ENCODE peak calls at places on chromosomes 3 and 15, in nine cellular contexts. O is psoas muscle, D is fibroblast of pulmonary artery, R is BJ, F is choroid plexus epithelial cell, K is pancreas, B is mucosa of descending colon, I is Panc1, H is Caco-2. T is an unnamed sample.
A peak's percentile ranks its signal among the peaks of the same experiment; 100 is the strongest.

GRCh38 chr15:25694238-25694584 is 168.9 kb downstream of the ATP10A start:
- DNase-seq in O (no peak), D (no peak), R (no peak), F (no peak), K (no peak), B (no peak), I (no peak), H (peak; percentile 35), T (no peak)

GRCh38 chr15:56059716-56060115 is 66.3 kb upstream of the NEDD4 start:
- DNase-seq in O (no peak), D (no peak), R (no peak), F (no peak), K (no peak), B (no peak), I (no peak), H (no peak), T (no peak)

GRCh38 chr15:63374686-63375520 is 6.7 kb downstream of the CA12 start:
- DNase-seq in O (peak; percentile 56), D (peak; percentile 81), R (no peak), F (peak; percentile 86), K (no peak), B (no peak), I (no peak), H (no peak), T (peak; percentile 89)

GRCh38 chr3:42080452-42080872 is 10.7 kb upstream of the TRAK1 start:
- DNase-seq in O (no peak), D (peak; percentile 53), R (no peak), F (peak; percentile 62), K (no peak), B (no peak), I (no peak), H (peak; percentile 50), T (peak; percentile 78)

GRCh38 chr3:157089455-157090221 is 70.3 kb downstream of the CCNL1 start:
- DNase-seq in O (no peak), D (peak; percentile 89), R (no peak), F (peak; percentile 40), K (peak; percentile 56), B (peak; percentile 60), I (peak; percentile 18), H (peak; percentile 39), T (no peak)

GRCh38 chr15:31236184-31237041 is 90.2 kb upstream of the KLF13 start:
- DNase-seq in O (peak; percentile 67), D (peak; percentile 98), R (peak; percentile 69), F (peak; percentile 97), K (peak; percentile 63), B (peak; percentile 50), I (no peak), H (peak; percentile 26), T (peak; percentile 93)

GRCh38 chr3:2686816-2687502 is 423.2 kb downstream of the IL5RA start:
- DNase-seq in O (no peak), D (no peak), R (no peak), F (no peak), K (no peak), B (no peak), I (no peak), H (no peak), T (no peak)

GRCh38 chr15:93121089-93121488 is 32.1 kb upstream of the RGMA start:
- DNase-seq in O (no peak), D (no peak), R (no peak), F (no peak), K (no peak), B (no peak), I (no peak), H (no peak), T (no peak)

GRCh38 chr3:140386357-140387100 is 291.3 kb upstream of the TRIM42 start:
- DNase-seq in O (no peak), D (peak; percentile 4), R (no peak), F (no peak), K (peak; percentile 30), B (no peak), I (no peak), H (no peak), T (no peak)

GRCh38 chr15:48021336-48022086 is 99.3 kb upstream of the SLC24A5 start:
- DNase-seq in O (no peak), D (no peak), R (no peak), F (peak; percentile 57), K (no peak), B (no peak), I (no peak), H (no peak), T (peak; percentile 2)

GRCh38 chr3:190072856-190073255 is 47.8 kb downstream of the P3H2 start:
- DNase-seq in O (no peak), D (no peak), R (no peak), F (no peak), K (no peak), B (no peak), I (no peak), H (no peak), T (no peak)

GRCh38 chr3:171836836-171837235 is 6.3 kb upstream of the TMEM212 start:
- DNase-seq in O (no peak), D (no peak), R (no peak), F (no peak), K (no peak), B (no peak), I (no peak), H (no peak), T (no peak)

GRCh38 chr3:159929181-159929893 is 59.3 kb upstream of the IL12A start:
- DNase-seq in O (peak; percentile 52), D (peak; percentile 61), R (no peak), F (peak; percentile 96), K (no peak), B (peak; percentile 34), I (no peak), H (peak; percentile 44), T (peak; percentile 56)

GRCh38 chr3:59773970-59774369 is 724.1 kb upstream of the CFAP20DC start:
- DNase-seq in O (no peak), D (no peak), R (no peak), F (no peak), K (no peak), B (no peak), I (no peak), H (no peak), T (peak; percentile 27)

GRCh38 chr3:194617827-194618226 is 15.4 kb downstream of the TMEM44 start:
- DNase-seq in O (peak; percentile 45), D (peak; percentile 35), R (no peak), F (peak; percentile 82), K (no peak), B (no peak), I (no peak), H (no peak), T (no peak)

GRCh38 chr3:187567741-187568140 is 102.5 kb downstream of the SST start:
- DNase-seq in O (no peak), D (peak; percentile 66), R (peak; percentile 90), F (peak; percentile 92), K (no peak), B (no peak), I (no peak), H (no peak), T (peak; percentile 26)

GRCh38 chr3:184284696-184285095 is 8.9 kb downstream of the ECE2 start:
- DNase-seq in O (no peak), D (peak; percentile 85), R (no peak), F (peak; percentile 88), K (peak; percentile 88), B (no peak), I (no peak), H (peak; percentile 77), T (peak; percentile 54)

GRCh38 chr3:141877911-141878310 is 1.5 kb downstream of the ATP1B3 start:
- DNase-seq in O (no peak), D (peak; percentile 59), R (no peak), F (peak; percentile 38), K (no peak), B (no peak), I (no peak), H (no peak), T (peak; percentile 52)

GRCh38 chr3:30282052-30282708 is 324.2 kb upstream of the TGFBR2 start:
- DNase-seq in O (no peak), D (peak; percentile 87), R (peak; percentile 76), F (peak; percentile 93), K (no peak), B (no peak), I (no peak), H (no peak), T (peak; percentile 78)

GRCh38 chr3:53948174-53948573 is 56.5 kb upstream of the SELENOK start:
- DNase-seq in O (no peak), D (no peak), R (no peak), F (no peak), K (no peak), B (no peak), I (no peak), H (no peak), T (no peak)

DNA sequence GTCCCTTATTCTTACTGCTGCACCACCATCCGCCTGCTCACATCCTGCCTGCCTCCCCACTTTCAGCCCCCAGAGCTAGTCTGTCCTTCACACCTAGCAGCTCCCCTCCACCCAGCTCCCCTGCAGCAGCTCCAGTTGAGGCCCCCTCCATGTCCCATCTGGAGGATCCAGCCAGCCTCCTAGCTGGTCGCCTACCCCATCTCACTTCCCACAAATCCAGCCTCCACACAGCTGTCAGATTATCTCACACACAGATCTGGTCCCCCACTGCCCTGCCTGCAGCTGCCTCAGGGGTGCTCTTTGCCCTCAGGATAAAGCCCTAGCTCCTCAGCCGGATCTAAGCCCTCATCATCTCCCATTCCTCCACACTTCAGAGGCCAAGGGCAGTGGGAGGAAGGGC is 8.8 kb upstream of the SEMA7A start:
- DNase-seq in O (no peak), D (no peak), R (no peak), F (no peak), K (no peak), B (no peak), I (no peak), H (no peak), T (peak; percentile 12)
- TF ChIP-seq CTCF in O (no peak), D (no peak), R (no peak), F (no peak), K (no peak), B (no peak), I (no peak), H (no peak), T (no peak)

GRCh38 chr15:88894348-88894818 is 961 bp downstream of the HAPLN3 start:
- DNase-seq in O (peak; percentile 83), D (peak; percentile 51), R (no peak), F (peak; percentile 59), K (peak; percentile 44), B (peak; percentile 79), I (no peak), H (no peak), T (peak; percentile 66)
- H3K4me3 ChIP-seq in O (peak overlapping the region; percentile 56), D (peak overlapping the region; percentile 57), R (peak overlapping the region; percentile 53), F (no peak overlapping the region), K (no peak overlapping the region), B (no peak overlapping the region), I (peak overlapping the region; percentile 71), H (no peak overlapping the region), T (peak overlapping the region; percentile 54)

DNA sequence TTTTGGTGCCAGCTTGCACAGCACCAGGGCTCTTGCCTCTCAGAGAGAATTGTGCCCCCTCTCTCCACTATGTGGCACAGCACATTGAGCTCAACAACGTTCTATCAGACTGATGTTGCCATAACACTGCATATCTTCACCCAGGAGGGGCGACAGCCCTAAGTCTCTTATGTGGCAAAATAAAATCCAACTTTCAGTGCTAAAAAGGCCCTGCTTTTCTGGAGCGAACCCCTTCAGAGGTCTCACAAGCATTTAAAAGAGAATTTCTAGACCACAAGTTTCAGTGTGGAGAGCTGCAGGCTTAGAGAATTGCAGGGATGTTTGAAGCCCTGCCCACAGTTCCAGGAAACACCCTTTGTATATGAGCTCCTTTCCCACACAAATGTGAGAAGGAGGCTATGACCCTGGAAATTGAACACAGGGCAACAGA is 85.5 kb downstream of the LIPC start:
- DNase-seq in O (no peak), D (no peak), R (no peak), F (no peak), K (no peak), B (no peak), I (no peak), H (no peak), T (no peak)
- TF ChIP-seq CTCF in O (no peak), D (no peak), R (no peak), F (no peak), K (no peak), B (no peak), I (no peak), H (no peak), T (no peak)

GRCh38 chr15:70101459-70102113 is 3.9 kb upstream of the TLE3 start:
- DNase-seq in O (peak; percentile 67), D (peak; percentile 98), R (no peak), F (peak; percentile 99), K (peak; percentile 81), B (peak; percentile 62), I (no peak), H (peak; percentile 89), T (peak; percentile 84)
- H3K4me3 ChIP-seq in O (peak overlapping the region; percentile 62), D (peak overlapping the region; percentile 24), R (no peak overlapping the region), F (no peak overlapping the region), K (no peak overlapping the region), B (no peak overlapping the region), I (peak overlapping the region; percentile 92), H (peak overlapping the region; percentile 48), T (no peak overlapping the region)